ENCODE peak calls at places on chromosomes 6 and 20, in four cellular contexts. One of them, this sample, is unnamed.

GRCh38 chr20:56187791-56188190 is 60.7 kb upstream of the MC3R start:
- DNase-seq in GM10248: no peak
- DNase-seq in ovary: no peak
- DNase-seq in HT1080: peak; percentile 27
- DNase-seq in this sample: no peak

GRCh38 chr6:150993253-150993652 is 127.8 kb downstream of the MTHFD1L start:
- DNase-seq in GM10248: no peak
- DNase-seq in ovary: no peak
- DNase-seq in HT1080: no peak
- DNase-seq in this sample: no peak

GRCh38 chr6:121694389-121695185 is 259.1 kb downstream of the GJA1 start:
- DNase-seq in GM10248: no peak
- DNase-seq in ovary: peak; percentile 31
- DNase-seq in HT1080: peak; percentile 55
- DNase-seq in this sample: no peak

GRCh38 chr6:164124986-164125385 is 710.5 kb downstream of the QKI start:
- DNase-seq in GM10248: no peak
- DNase-seq in ovary: no peak
- DNase-seq in HT1080: peak; percentile 68
- DNase-seq in this sample: no peak

GRCh38 chr6:13709698-13710551 is 1.7 kb downstream of the RANBP9 start:
- DNase-seq in GM10248: no peak
- DNase-seq in ovary: no peak
- DNase-seq in HT1080: peak; percentile 18
- DNase-seq in this sample: no peak

GRCh38 chr6:166237611-166238010 is 70.0 kb upstream of the TBXT start:
- DNase-seq in GM10248: no peak
- DNase-seq in ovary: no peak
- DNase-seq in HT1080: no peak
- DNase-seq in this sample: no peak

GRCh38 chr6:87068804-87069203 is 26.1 kb downstream of the CGA start:
- DNase-seq in GM10248: no peak
- DNase-seq in ovary: no peak
- DNase-seq in HT1080: no peak
- DNase-seq in this sample: no peak

GRCh38 chr6:21754891-21755290 is 161.3 kb downstream of the SOX4 start:
- DNase-seq in GM10248: no peak
- DNase-seq in ovary: no peak
- DNase-seq in HT1080: peak; percentile 54
- DNase-seq in this sample: no peak

GRCh38 chr20:47665221-47665991 is 119.9 kb downstream of the SULF2 start:
- DNase-seq in GM10248: no peak
- DNase-seq in ovary: no peak
- DNase-seq in HT1080: no peak
- DNase-seq in this sample: no peak

GRCh38 chr20:11301699-11302098 is 616.0 kb upstream of the BTBD3 start:
- DNase-seq in GM10248: no peak
- DNase-seq in ovary: no peak
- DNase-seq in HT1080: no peak
- DNase-seq in this sample: no peak

GRCh38 chr6:130928158-130928917 is 101.1 kb downstream of the SMLR1 start:
- DNase-seq in GM10248: no peak
- DNase-seq in ovary: no peak
- DNase-seq in HT1080: no peak
- DNase-seq in this sample: no peak

GRCh38 chr20:52754366-52754765 is 217.8 kb upstream of the TSHZ2 start:
- DNase-seq in GM10248: no peak
- DNase-seq in ovary: no peak
- DNase-seq in HT1080: no peak
- DNase-seq in this sample: no peak

GRCh38 chr6:81049425-81050042 is 702.9 kb downstream of the TENT5A start:
- DNase-seq in GM10248: no peak
- DNase-seq in ovary: no peak
- DNase-seq in HT1080: peak; percentile 1
- DNase-seq in this sample: no peak

GRCh38 chr6:127457444-127458064 is 1.6 kb downstream of the KIAA0408 start:
- DNase-seq in GM10248: no peak
- DNase-seq in ovary: no peak
- DNase-seq in HT1080: no peak
- DNase-seq in this sample: no peak

GRCh38 chr20:63641792-63642517 is 11.3 kb downstream of the STMN3 start:
- DNase-seq in GM10248: peak; percentile 97
- DNase-seq in ovary: peak; percentile 95
- DNase-seq in HT1080: no peak
- DNase-seq in this sample: peak; percentile 81

GRCh38 chr20:37311710-37312355 is 22.4 kb downstream of the MANBAL start:
- DNase-seq in GM10248: no peak
- DNase-seq in ovary: no peak
- DNase-seq in HT1080: no peak
- DNase-seq in this sample: no peak

GRCh38 chr6:39104528-39104927 is 10.5 kb downstream of the SAYSD1 start:
- DNase-seq in GM10248: no peak
- DNase-seq in ovary: no peak
- DNase-seq in HT1080: no peak
- DNase-seq in this sample: no peak

GRCh38 chr6:106363401-106364138 is 3.1 kb downstream of the CRYBG1 start:
- DNase-seq in GM10248: no peak
- DNase-seq in ovary: no peak
- DNase-seq in HT1080: no peak
- DNase-seq in this sample: no peak

GRCh38 chr20:24470782-24471582 is 1.6 kb downstream of the SYNDIG1 start:
- DNase-seq in GM10248: no peak
- DNase-seq in ovary: no peak
- DNase-seq in HT1080: no peak
- DNase-seq in this sample: no peak

GRCh38 chr6:144006731-144007454 is 1.2 kb downstream of the PLAGL1 start:
- DNase-seq in GM10248: no peak
- DNase-seq in ovary: peak; percentile 27
- DNase-seq in HT1080: peak; percentile 72
- DNase-seq in this sample: no peak

GRCh38 chr6:49826743-49827406 is 39.5 kb downstream of the CRISP1 start:
- DNase-seq in GM10248: peak; percentile 10
- DNase-seq in ovary: no peak
- DNase-seq in HT1080: peak; percentile 7
- DNase-seq in this sample: no peak

GRCh38 chr6:138544521-138544920 is 45.2 kb upstream of the NHSL1 start:
- DNase-seq in GM10248: no peak
- DNase-seq in ovary: no peak
- DNase-seq in HT1080: no peak
- DNase-seq in this sample: no peak

GRCh38 chr6:27550692-27551091 is 77.8 kb upstream of the ZNF184 start:
- DNase-seq in GM10248: no peak
- DNase-seq in ovary: no peak
- DNase-seq in HT1080: no peak
- DNase-seq in this sample: no peak

GRCh38 chr6:53335224-53335994 is 13.3 kb downstream of the ELOVL5 start:
- DNase-seq in GM10248: peak; percentile 59
- DNase-seq in ovary: no peak
- DNase-seq in HT1080: no peak
- DNase-seq in this sample: no peak

GRCh38 chr6:169224185-169224695 is 29.4 kb downstream of the THBS2 start:
- DNase-seq in GM10248: no peak
- DNase-seq in ovary: peak; percentile 84
- DNase-seq in HT1080: peak; percentile 36
- DNase-seq in this sample: no peak

GRCh38 chr6:13421425-13422057 is 65.9 kb downstream of the GFOD1 start:
- DNase-seq in GM10248: no peak
- DNase-seq in ovary: no peak
- DNase-seq in HT1080: no peak
- DNase-seq in this sample: no peak

GRCh38 chr6:128432394-128432793 is 88.0 kb downstream of the PTPRK start:
- DNase-seq in GM10248: no peak
- DNase-seq in ovary: no peak
- DNase-seq in HT1080: peak; percentile 47
- DNase-seq in this sample: no peak

GRCh38 chr6:148307400-148307799 is 35.2 kb upstream of the SASH1 start:
- DNase-seq in GM10248: no peak
- DNase-seq in ovary: no peak
- DNase-seq in HT1080: no peak
- DNase-seq in this sample: no peak

GRCh38 chr6:125787791-125788190 is 3.0 kb upstream of the NCOA7 start:
- DNase-seq in GM10248: no peak
- DNase-seq in ovary: no peak
- DNase-seq in HT1080: no peak
- DNase-seq in this sample: no peak

This sample was measured in GM18507.